ENCODE peak calls at places on chromosomes 6 and 20, in five cellular contexts. X is thyroid gland, E is LoVo, R is nucleus accumbens, Y is NCI-H1694 treated with DMSO at 0.1 percent for 48 hours. C is an unnamed sample.
A peak's percentile ranks its signal among the peaks of the same experiment; 100 is the strongest.

GRCh38 chr6:164247106-164247505 is 832.6 kb downstream of the QKI start:
- DNase-seq in X (no peak), E (no peak), R (no peak), Y (no peak), C (no peak)

GRCh38 chr20:34985439-34986310 is 30.0 kb downstream of the MYH7B start:
- DNase-seq in X (no peak), E (no peak), R (no peak), Y (no peak), C (no peak)

GRCh38 chr20:54221383-54221782 is 13.5 kb downstream of the PFDN4 start:
- DNase-seq in X (no peak), E (no peak), R (no peak), Y (no peak), C (no peak)

GRCh38 chr6:107941627-107942026 is 16.4 kb downstream of the SEC63 start:
- DNase-seq in X (peak; percentile 42), E (no peak), R (no peak), Y (no peak), C (no peak)

GRCh38 chr20:36644032-36644712 is 1.8 kb downstream of the SLA2 start:
- DNase-seq in X (no peak), E (no peak), R (no peak), Y (no peak), C (no peak)

GRCh38 chr6:148819852-148820251 is 73.0 kb downstream of the UST start:
- DNase-seq in X (no peak), E (no peak), R (no peak), Y (no peak), C (no peak)

GRCh38 chr6:149236584-149236983 is 80.9 kb upstream of the TAB2 start:
- DNase-seq in X (no peak), E (no peak), R (no peak), Y (no peak), C (no peak)

GRCh38 chr6:125008261-125008671 is 46.0 kb downstream of the RNF217 start:
- DNase-seq in X (no peak), E (no peak), R (no peak), Y (no peak), C (no peak)

GRCh38 chr6:32879691-32880090 is 25.7 kb downstream of the PSMB9 start:
- DNase-seq in X (no peak), E (no peak), R (no peak), Y (no peak), C (no peak)

GRCh38 chr6:161370882-161371281 is 97.0 kb upstream of the AGPAT4 start:
- DNase-seq in X (peak; percentile 76), E (peak; percentile 55), R (peak; percentile 35), Y (peak; percentile 34), C (no peak)

GRCh38 chr6:106448000-106448426 is 87.5 kb downstream of the CRYBG1 start:
- DNase-seq in X (no peak), E (no peak), R (no peak), Y (no peak), C (peak; percentile 30)

GRCh38 chr6:3841711-3842565 is 7.2 kb upstream of the FAM50B start:
- DNase-seq in X (peak; percentile 15), E (no peak), R (no peak), Y (no peak), C (no peak)

C was measured in lung.